ENCODE peak calls at places on chromosomes 2 and 18, in ten cellular contexts. One of them, this sample, is unnamed.

GRCh38 chr18:61616111-61616610 is 276.6 kb downstream of the RNF152 start:
- DNase-seq in A549: no peak
- DNase-seq in choroid plexus epithelial cell: no peak
- DNase-seq in AG09309: no peak
- DNase-seq in bronchial epithelial cell: no peak
- DNase-seq in astrocyte of the spinal cord: no peak
- DNase-seq in breast epithelium: no peak
- DNase-seq in GM12864: no peak
- DNase-seq in lower leg skin: no peak
- DNase-seq in WTC11: no peak
- DNase-seq in this sample: no peak

GRCh38 chr18:38768504-38768903 is 1202.9 kb upstream of the CELF4 start:
- DNase-seq in A549: no peak
- DNase-seq in choroid plexus epithelial cell: no peak
- DNase-seq in AG09309: no peak
- DNase-seq in bronchial epithelial cell: no peak
- DNase-seq in astrocyte of the spinal cord: no peak
- DNase-seq in breast epithelium: no peak
- DNase-seq in GM12864: no peak
- DNase-seq in lower leg skin: no peak
- DNase-seq in WTC11: no peak
- DNase-seq in this sample: no peak

GRCh38 chr18:63126134-63127067 is 193.2 kb downstream of the BCL2 start:
- DNase-seq in A549: no peak
- DNase-seq in choroid plexus epithelial cell: no peak
- DNase-seq in AG09309: no peak
- DNase-seq in bronchial epithelial cell: no peak
- DNase-seq in astrocyte of the spinal cord: no peak
- DNase-seq in breast epithelium: no peak
- DNase-seq in GM12864: no peak
- DNase-seq in lower leg skin: no peak
- DNase-seq in WTC11: no peak
- DNase-seq in this sample: no peak

GRCh38 chr18:53219853-53220252 is 879.9 kb downstream of the DCC start:
- DNase-seq in A549: no peak
- DNase-seq in choroid plexus epithelial cell: no peak
- DNase-seq in AG09309: no peak
- DNase-seq in bronchial epithelial cell: peak; percentile 8
- DNase-seq in astrocyte of the spinal cord: no peak
- DNase-seq in breast epithelium: no peak
- DNase-seq in GM12864: no peak
- DNase-seq in lower leg skin: no peak
- DNase-seq in WTC11: no peak
- DNase-seq in this sample: no peak

GRCh38 chr2:25426326-25426725 is 84.6 kb upstream of the DNMT3A start:
- DNase-seq in A549: no peak
- DNase-seq in choroid plexus epithelial cell: no peak
- DNase-seq in AG09309: no peak
- DNase-seq in bronchial epithelial cell: no peak
- DNase-seq in astrocyte of the spinal cord: no peak
- DNase-seq in breast epithelium: no peak
- DNase-seq in GM12864: no peak
- DNase-seq in lower leg skin: no peak
- DNase-seq in WTC11: no peak
- DNase-seq in this sample: no peak

GRCh38 chr2:165876712-165877111 is 76.9 kb downstream of the TTC21B start:
- DNase-seq in A549: no peak
- DNase-seq in choroid plexus epithelial cell: peak; percentile 16
- DNase-seq in AG09309: no peak
- DNase-seq in bronchial epithelial cell: peak; percentile 62
- DNase-seq in astrocyte of the spinal cord: no peak
- DNase-seq in breast epithelium: no peak
- DNase-seq in GM12864: no peak
- DNase-seq in lower leg skin: no peak
- DNase-seq in WTC11: no peak
- DNase-seq in this sample: no peak

GRCh38 chr2:230935132-230935435 is 10.0 kb upstream of the GPR55 start:
- DNase-seq in A549: no peak
- DNase-seq in choroid plexus epithelial cell: no peak
- DNase-seq in AG09309: no peak
- DNase-seq in bronchial epithelial cell: no peak
- DNase-seq in astrocyte of the spinal cord: no peak
- DNase-seq in breast epithelium: peak; percentile 2
- DNase-seq in GM12864: no peak
- DNase-seq in lower leg skin: no peak
- DNase-seq in WTC11: no peak
- DNase-seq in this sample: no peak

GRCh38 chr18:45825258-45825744 is at the start of gene SIGLEC15:
- DNase-seq in A549: no peak
- DNase-seq in choroid plexus epithelial cell: no peak
- DNase-seq in AG09309: no peak
- DNase-seq in bronchial epithelial cell: no peak
- DNase-seq in astrocyte of the spinal cord: no peak
- DNase-seq in breast epithelium: no peak
- DNase-seq in GM12864: no peak
- DNase-seq in lower leg skin: no peak
- DNase-seq in WTC11: no peak
- DNase-seq in this sample: no peak

GRCh38 chr2:58387701-58388100 is 146.6 kb upstream of the FANCL start:
- DNase-seq in A549: no peak
- DNase-seq in choroid plexus epithelial cell: no peak
- DNase-seq in AG09309: no peak
- DNase-seq in bronchial epithelial cell: peak; percentile 77
- DNase-seq in astrocyte of the spinal cord: no peak
- DNase-seq in breast epithelium: no peak
- DNase-seq in GM12864: no peak
- DNase-seq in lower leg skin: no peak
- DNase-seq in WTC11: no peak
- DNase-seq in this sample: no peak

GRCh38 chr2:150997066-150997465 is 264.6 kb downstream of the RBM43 start:
- DNase-seq in A549: no peak
- DNase-seq in choroid plexus epithelial cell: no peak
- DNase-seq in AG09309: peak; percentile 10
- DNase-seq in bronchial epithelial cell: no peak
- DNase-seq in astrocyte of the spinal cord: no peak
- DNase-seq in breast epithelium: no peak
- DNase-seq in GM12864: no peak
- DNase-seq in lower leg skin: no peak
- DNase-seq in WTC11: no peak
- DNase-seq in this sample: no peak

GRCh38 chr2:23565814-23566213 is 180.8 kb downstream of the KLHL29 start:
- DNase-seq in A549: no peak
- DNase-seq in choroid plexus epithelial cell: no peak
- DNase-seq in AG09309: no peak
- DNase-seq in bronchial epithelial cell: no peak
- DNase-seq in astrocyte of the spinal cord: no peak
- DNase-seq in breast epithelium: peak; percentile 72
- DNase-seq in GM12864: no peak
- DNase-seq in lower leg skin: no peak
- DNase-seq in WTC11: no peak
- DNase-seq in this sample: no peak

GRCh38 chr2:239644016-239644415 is 243.2 kb upstream of the HDAC4 start:
- DNase-seq in A549: no peak
- DNase-seq in choroid plexus epithelial cell: peak; percentile 4
- DNase-seq in AG09309: no peak
- DNase-seq in bronchial epithelial cell: no peak
- DNase-seq in astrocyte of the spinal cord: peak; percentile 5
- DNase-seq in breast epithelium: no peak
- DNase-seq in GM12864: no peak
- DNase-seq in lower leg skin: no peak
- DNase-seq in WTC11: no peak
- DNase-seq in this sample: no peak

GRCh38 chr2:197435598-197436435 is 989 bp upstream of the SF3B1 start:
- DNase-seq in A549: no peak
- DNase-seq in choroid plexus epithelial cell: no peak
- DNase-seq in AG09309: no peak
- DNase-seq in bronchial epithelial cell: no peak
- DNase-seq in astrocyte of the spinal cord: no peak
- DNase-seq in breast epithelium: no peak
- DNase-seq in GM12864: no peak
- DNase-seq in lower leg skin: no peak
- DNase-seq in WTC11: no peak
- DNase-seq in this sample: no peak

GRCh38 chr18:47997338-47997780 is 66.9 kb upstream of the SMAD2 start:
- DNase-seq in A549: no peak
- DNase-seq in choroid plexus epithelial cell: peak; percentile 10
- DNase-seq in AG09309: no peak
- DNase-seq in bronchial epithelial cell: no peak
- DNase-seq in astrocyte of the spinal cord: no peak
- DNase-seq in breast epithelium: no peak
- DNase-seq in GM12864: no peak
- DNase-seq in lower leg skin: no peak
- DNase-seq in WTC11: peak; percentile 85
- DNase-seq in this sample: no peak

DNA sequence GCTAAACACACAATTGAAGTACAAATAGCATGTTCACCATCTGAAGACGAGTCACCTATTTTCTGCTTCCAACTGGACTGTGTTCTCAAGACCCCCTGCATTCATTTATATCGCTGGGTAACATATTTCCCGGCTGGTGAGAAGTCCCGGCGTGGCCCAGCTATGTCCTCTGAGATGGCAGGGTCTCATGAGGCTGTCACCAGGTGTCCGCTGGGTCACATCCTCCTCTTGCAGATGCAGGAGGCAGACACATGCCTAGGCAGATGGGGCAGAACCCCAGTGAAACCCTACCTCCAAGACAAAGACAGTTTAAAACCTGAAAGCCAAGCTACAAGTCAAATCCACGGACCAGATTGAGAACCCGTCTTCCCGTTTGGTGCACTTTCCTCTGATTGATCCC is 36.8 kb upstream of the UBE2F start:
- DNase-seq in A549: no peak
- DNase-seq in choroid plexus epithelial cell: no peak
- DNase-seq in AG09309: no peak
- DNase-seq in bronchial epithelial cell: no peak
- DNase-seq in astrocyte of the spinal cord: no peak
- DNase-seq in breast epithelium: no peak
- DNase-seq in GM12864: no peak
- DNase-seq in lower leg skin: no peak
- DNase-seq in WTC11: no peak
- DNase-seq in this sample: no peak
- TF ChIP-seq CTCF in A549: no peak
- TF ChIP-seq CTCF in choroid plexus epithelial cell: no peak
- TF ChIP-seq CTCF in AG09309: no peak
- TF ChIP-seq CTCF in bronchial epithelial cell: no peak
- TF ChIP-seq CTCF in astrocyte of the spinal cord: no peak
- TF ChIP-seq CTCF in breast epithelium: no peak
- TF ChIP-seq CTCF in GM12864: no peak
- TF ChIP-seq CTCF in lower leg skin: no peak
- TF ChIP-seq CTCF in WTC11: no peak
- TF ChIP-seq CTCF in this sample: no peak

GRCh38 chr2:19369341-19369955 is 11.0 kb upstream of the OSR1 start:
- DNase-seq in A549: no peak
- DNase-seq in choroid plexus epithelial cell: peak; percentile 82
- DNase-seq in AG09309: no peak
- DNase-seq in bronchial epithelial cell: peak; percentile 50
- DNase-seq in astrocyte of the spinal cord: peak; percentile 56
- DNase-seq in breast epithelium: no peak
- DNase-seq in GM12864: no peak
- DNase-seq in lower leg skin: no peak
- DNase-seq in WTC11: no peak
- DNase-seq in this sample: no peak
- TF ChIP-seq CTCF in A549: peak; percentile 61
- TF ChIP-seq CTCF in choroid plexus epithelial cell: peak; percentile 85
- TF ChIP-seq CTCF in AG09309: peak; percentile 70
- TF ChIP-seq CTCF in bronchial epithelial cell: peak; percentile 74
- TF ChIP-seq CTCF in astrocyte of the spinal cord: peak; percentile 75
- TF ChIP-seq CTCF in breast epithelium: no peak
- TF ChIP-seq CTCF in GM12864: no peak
- TF ChIP-seq CTCF in lower leg skin: no peak
- TF ChIP-seq CTCF in WTC11: no peak
- TF ChIP-seq CTCF in this sample: no peak

GRCh38 chr2:223954401-223954800 is 2.9 kb upstream of the MRPL44 start:
- DNase-seq in A549: no peak
- DNase-seq in choroid plexus epithelial cell: peak; percentile 96
- DNase-seq in AG09309: peak; percentile 75
- DNase-seq in bronchial epithelial cell: peak; percentile 52
- DNase-seq in astrocyte of the spinal cord: peak; percentile 86
- DNase-seq in breast epithelium: no peak
- DNase-seq in GM12864: no peak
- DNase-seq in lower leg skin: no peak
- DNase-seq in WTC11: no peak
- DNase-seq in this sample: no peak
- TF ChIP-seq CTCF in A549: no peak
- TF ChIP-seq CTCF in choroid plexus epithelial cell: peak; percentile 23
- TF ChIP-seq CTCF in AG09309: no peak
- TF ChIP-seq CTCF in bronchial epithelial cell: no peak
- TF ChIP-seq CTCF in astrocyte of the spinal cord: no peak
- TF ChIP-seq CTCF in breast epithelium: no peak
- TF ChIP-seq CTCF in GM12864: no peak
- TF ChIP-seq CTCF in lower leg skin: no peak
- TF ChIP-seq CTCF in WTC11: no peak
- TF ChIP-seq CTCF in this sample: no peak

GRCh38 chr2:216142540-216142939 is 33.4 kb downstream of the XRCC5 start:
- DNase-seq in A549: no peak
- DNase-seq in choroid plexus epithelial cell: peak; percentile 86
- DNase-seq in AG09309: peak; percentile 67
- DNase-seq in bronchial epithelial cell: peak; percentile 7
- DNase-seq in astrocyte of the spinal cord: peak; percentile 75
- DNase-seq in breast epithelium: no peak
- DNase-seq in GM12864: peak; percentile 73
- DNase-seq in lower leg skin: no peak
- DNase-seq in WTC11: no peak
- DNase-seq in this sample: peak; percentile 74

GRCh38 chr2:216134958-216135541 is 25.9 kb downstream of the XRCC5 start:
- DNase-seq in A549: no peak
- DNase-seq in choroid plexus epithelial cell: no peak
- DNase-seq in AG09309: no peak
- DNase-seq in bronchial epithelial cell: no peak
- DNase-seq in astrocyte of the spinal cord: no peak
- DNase-seq in breast epithelium: no peak
- DNase-seq in GM12864: no peak
- DNase-seq in lower leg skin: no peak
- DNase-seq in WTC11: no peak
- DNase-seq in this sample: no peak

GRCh38 chr2:216144857-216145256 is 35.7 kb downstream of the XRCC5 start:
- DNase-seq in A549: no peak
- DNase-seq in choroid plexus epithelial cell: no peak
- DNase-seq in AG09309: no peak
- DNase-seq in bronchial epithelial cell: no peak
- DNase-seq in astrocyte of the spinal cord: no peak
- DNase-seq in breast epithelium: no peak
- DNase-seq in GM12864: no peak
- DNase-seq in lower leg skin: no peak
- DNase-seq in WTC11: no peak
- DNase-seq in this sample: no peak

GRCh38 chr2:216144372-216144771 is 35.2 kb downstream of the XRCC5 start:
- DNase-seq in A549: no peak
- DNase-seq in choroid plexus epithelial cell: no peak
- DNase-seq in AG09309: no peak
- DNase-seq in bronchial epithelial cell: no peak
- DNase-seq in astrocyte of the spinal cord: no peak
- DNase-seq in breast epithelium: no peak
- DNase-seq in GM12864: no peak
- DNase-seq in lower leg skin: no peak
- DNase-seq in WTC11: no peak
- DNase-seq in this sample: no peak

GRCh38 chr2:216139884-216140283 is 30.7 kb downstream of the XRCC5 start:
- DNase-seq in A549: peak; percentile 15
- DNase-seq in choroid plexus epithelial cell: peak; percentile 42
- DNase-seq in AG09309: no peak
- DNase-seq in bronchial epithelial cell: peak; percentile 41
- DNase-seq in astrocyte of the spinal cord: no peak
- DNase-seq in breast epithelium: no peak
- DNase-seq in GM12864: no peak
- DNase-seq in lower leg skin: no peak
- DNase-seq in WTC11: peak; percentile 24
- DNase-seq in this sample: peak; percentile 8
- TF ChIP-seq CTCF in A549: peak; percentile 35
- TF ChIP-seq CTCF in choroid plexus epithelial cell: peak; percentile 49
- TF ChIP-seq CTCF in AG09309: peak; percentile 32
- TF ChIP-seq CTCF in bronchial epithelial cell: peak; percentile 21
- TF ChIP-seq CTCF in astrocyte of the spinal cord: peak; percentile 37
- TF ChIP-seq CTCF in breast epithelium: no peak
- TF ChIP-seq CTCF in GM12864: peak; percentile 41
- TF ChIP-seq CTCF in lower leg skin: no peak
- TF ChIP-seq CTCF in WTC11: peak; percentile 31
- TF ChIP-seq CTCF in this sample: no peak